ENCODE peak calls at places on chromosome 19, in four cellular contexts. F, N, C and V are unnamed samples.

GRCh38 chr19:5293607-5294089 is 47.0 kb downstream of the PTPRS start:
- DNase-seq in C (no peak), F (no peak), N (peak; percentile 30), V (no peak)

GRCh38 chr19:18745931-18746330 is 45.2 kb downstream of the COMP start:
- DNase-seq in F (no peak), N (no peak), C (no peak), V (no peak)

GRCh38 chr19:51676566-51677083 is 16.5 kb upstream of the SPACA6 start:
- DNase-seq in C (no peak), N (no peak), F (no peak), V (no peak)

GRCh38 chr19:29503140-29503758 is 22.5 kb upstream of the VSTM2B start:
- DNase-seq in C (no peak), N (no peak), F (no peak), V (no peak)

GRCh38 chr19:44476559-44477408 is 23.5 kb downstream of the ZNF180 start:
- DNase-seq in C (no peak), N (no peak), F (peak; percentile 37), V (no peak)

GRCh38 chr19:4556574-4557185 is 2.8 kb downstream of the SEMA6B start:
- DNase-seq in F (no peak), C (no peak), N (no peak), V (no peak)

GRCh38 chr19:1580957-1581356 is 11.7 kb downstream of the MBD3 start:
- DNase-seq in F (no peak), N (no peak), C (no peak), V (no peak)

GRCh38 chr19:54412877-54413276 is 2.4 kb upstream of the TTYH1 start:
- DNase-seq in F (no peak), N (no peak), C (no peak), V (no peak)

GRCh38 chr19:36120984-36121358 is 5.7 kb downstream of the TBCB start:
- DNase-seq in C (no peak), N (no peak), F (no peak), V (no peak)

GRCh38 chr19:48424694-48425219 is 21.0 kb upstream of the GRWD1 start:
- DNase-seq in N (peak; percentile 8), C (no peak), F (no peak), V (no peak)

GRCh38 chr19:5817218-5817617 is 12.4 kb downstream of the NRTN start:
- DNase-seq in C (no peak), N (no peak), F (no peak), V (no peak)

GRCh38 chr19:32464279-32464678 is 58.7 kb downstream of the DPY19L3 start:
- DNase-seq in N (no peak), F (peak; percentile 8), C (no peak), V (no peak)